ENCODE peak calls at places on chromosomes 5 and 9, in nine cellular contexts. One of them, this sample, is unnamed.

GRCh38 chr9:134226221-134226930 is 62.0 kb upstream of the RNU6ATAC start:
- DNase-seq in type B pancreatic cell: no peak
- DNase-seq in M059J: peak
- DNase-seq in AG09309: peak
- DNase-seq in HuH-7: peak
- DNase-seq in HS-27A: no peak
- DNase-seq in WTC11: no peak
- DNase-seq in LHCN-M2: peak
- DNase-seq in GM12865: no peak
- DNase-seq in this sample: no peak

GRCh38 chr9:114613087-114613486 is 2.0 kb downstream of the TMEM268 start:
- DNase-seq in AG09309: no peak
- DNase-seq in HuH-7: no peak
- DNase-seq in WTC11: no peak
- DNase-seq in GM12865: peak
- DNase-seq in HS-27A: no peak
- DNase-seq in LHCN-M2: no peak
- DNase-seq in type B pancreatic cell: no peak
- DNase-seq in M059J: no peak
- DNase-seq in this sample: no peak

GRCh38 chr9:22683393-22684075 is 236.9 kb downstream of the DMRTA1 start:
- DNase-seq in WTC11: no peak
- DNase-seq in HS-27A: no peak
- DNase-seq in HuH-7: no peak
- DNase-seq in AG09309: no peak
- DNase-seq in GM12865: no peak
- DNase-seq in M059J: peak
- DNase-seq in type B pancreatic cell: no peak
- DNase-seq in LHCN-M2: peak
- DNase-seq in this sample: no peak

GRCh38 chr9:4117835-4118610 is 181.8 kb downstream of the GLIS3 start:
- DNase-seq in type B pancreatic cell: no peak
- DNase-seq in HuH-7: no peak
- DNase-seq in WTC11: peak
- DNase-seq in M059J: no peak
- DNase-seq in LHCN-M2: no peak
- DNase-seq in GM12865: peak
- DNase-seq in HS-27A: no peak
- DNase-seq in AG09309: no peak
- DNase-seq in this sample: no peak

GRCh38 chr5:1239514-1240251 is 14.5 kb downstream of the SLC6A18 start:
- DNase-seq in LHCN-M2: no peak
- DNase-seq in HS-27A: no peak
- DNase-seq in AG09309: no peak
- DNase-seq in M059J: no peak
- DNase-seq in HuH-7: no peak
- DNase-seq in GM12865: no peak
- DNase-seq in WTC11: no peak
- DNase-seq in type B pancreatic cell: no peak
- DNase-seq in this sample: no peak

GRCh38 chr5:127671218-127671617 is 22.3 kb downstream of the CTXN3 start:
- DNase-seq in LHCN-M2: peak
- DNase-seq in GM12865: no peak
- DNase-seq in HS-27A: no peak
- DNase-seq in type B pancreatic cell: no peak
- DNase-seq in HuH-7: no peak
- DNase-seq in AG09309: no peak
- DNase-seq in M059J: peak
- DNase-seq in WTC11: no peak
- DNase-seq in this sample: no peak

GRCh38 chr5:77138981-77139380 is 51.9 kb upstream of the ZBED3 start:
- DNase-seq in GM12865: no peak
- DNase-seq in AG09309: no peak
- DNase-seq in type B pancreatic cell: no peak
- DNase-seq in M059J: no peak
- DNase-seq in HS-27A: no peak
- DNase-seq in HuH-7: no peak
- DNase-seq in WTC11: no peak
- DNase-seq in LHCN-M2: peak
- DNase-seq in this sample: peak

GRCh38 chr5:2848634-2849033 is 97.2 kb upstream of the IRX2 start:
- DNase-seq in WTC11: no peak
- DNase-seq in GM12865: no peak
- DNase-seq in HuH-7: no peak
- DNase-seq in type B pancreatic cell: no peak
- DNase-seq in HS-27A: no peak
- DNase-seq in LHCN-M2: no peak
- DNase-seq in M059J: no peak
- DNase-seq in AG09309: no peak
- DNase-seq in this sample: no peak

GRCh38 chr5:66848749-66849641 is 252.8 kb downstream of the MAST4 start:
- DNase-seq in GM12865: no peak
- DNase-seq in HS-27A: no peak
- DNase-seq in type B pancreatic cell: no peak
- DNase-seq in WTC11: no peak
- DNase-seq in AG09309: no peak
- DNase-seq in HuH-7: no peak
- DNase-seq in M059J: no peak
- DNase-seq in LHCN-M2: no peak
- DNase-seq in this sample: peak

GRCh38 chr5:119036101-119036762 is 34.7 kb upstream of the DMXL1 start:
- DNase-seq in LHCN-M2: peak
- DNase-seq in AG09309: peak
- DNase-seq in HuH-7: no peak
- DNase-seq in GM12865: no peak
- DNase-seq in WTC11: no peak
- DNase-seq in HS-27A: no peak
- DNase-seq in type B pancreatic cell: no peak
- DNase-seq in M059J: peak
- DNase-seq in this sample: no peak

GRCh38 chr5:55585266-55585610 is 50.5 kb upstream of the PLPP1 start:
- DNase-seq in type B pancreatic cell: no peak
- DNase-seq in HS-27A: no peak
- DNase-seq in HuH-7: no peak
- DNase-seq in M059J: no peak
- DNase-seq in AG09309: no peak
- DNase-seq in GM12865: no peak
- DNase-seq in LHCN-M2: no peak
- DNase-seq in WTC11: no peak
- DNase-seq in this sample: no peak

GRCh38 chr5:176817864-176818377 is 7.6 kb downstream of the UNC5A start:
- DNase-seq in AG09309: no peak
- DNase-seq in type B pancreatic cell: no peak
- DNase-seq in HS-27A: no peak
- DNase-seq in WTC11: peak
- DNase-seq in GM12865: no peak
- DNase-seq in HuH-7: peak
- DNase-seq in M059J: no peak
- DNase-seq in LHCN-M2: no peak
- DNase-seq in this sample: peak

GRCh38 chr5:128409401-128409800 is 128.6 kb downstream of the FBN2 start:
- DNase-seq in M059J: no peak
- DNase-seq in HS-27A: no peak
- DNase-seq in type B pancreatic cell: no peak
- DNase-seq in AG09309: no peak
- DNase-seq in GM12865: no peak
- DNase-seq in HuH-7: no peak
- DNase-seq in WTC11: no peak
- DNase-seq in LHCN-M2: no peak
- DNase-seq in this sample: peak

GRCh38 chr5:15014809-15015208 is 143.2 kb upstream of the ANKH start:
- DNase-seq in WTC11: no peak
- DNase-seq in HS-27A: no peak
- DNase-seq in LHCN-M2: no peak
- DNase-seq in M059J: no peak
- DNase-seq in AG09309: no peak
- DNase-seq in GM12865: no peak
- DNase-seq in HuH-7: no peak
- DNase-seq in type B pancreatic cell: no peak
- DNase-seq in this sample: peak

GRCh38 chr9:126052791-126053190 is 273.8 kb upstream of the MVB12B start:
- DNase-seq in LHCN-M2: no peak
- DNase-seq in type B pancreatic cell: no peak
- DNase-seq in HuH-7: no peak
- DNase-seq in WTC11: no peak
- DNase-seq in HS-27A: no peak
- DNase-seq in AG09309: no peak
- DNase-seq in GM12865: no peak
- DNase-seq in M059J: no peak
- DNase-seq in this sample: no peak

GRCh38 chr5:168366124-168366523 is 74.7 kb downstream of the WWC1 start:
- DNase-seq in GM12865: no peak
- DNase-seq in HS-27A: peak
- DNase-seq in WTC11: no peak
- DNase-seq in M059J: peak
- DNase-seq in LHCN-M2: peak
- DNase-seq in HuH-7: no peak
- DNase-seq in type B pancreatic cell: no peak
- DNase-seq in AG09309: peak
- DNase-seq in this sample: no peak

GRCh38 chr9:34986541-34987047 is 3.0 kb upstream of the DNAJB5 start:
- DNase-seq in HS-27A: no peak
- DNase-seq in HuH-7: no peak
- DNase-seq in type B pancreatic cell: no peak
- DNase-seq in LHCN-M2: no peak
- DNase-seq in M059J: peak
- DNase-seq in GM12865: peak
- DNase-seq in AG09309: no peak
- DNase-seq in WTC11: peak
- DNase-seq in this sample: no peak

GRCh38 chr9:113999256-114000062 is 78.6 kb downstream of the AMBP start:
- DNase-seq in WTC11: no peak
- DNase-seq in LHCN-M2: no peak
- DNase-seq in M059J: peak
- DNase-seq in type B pancreatic cell: peak
- DNase-seq in GM12865: no peak
- DNase-seq in AG09309: no peak
- DNase-seq in HS-27A: no peak
- DNase-seq in HuH-7: no peak
- DNase-seq in this sample: no peak

GRCh38 chr9:3534614-3535404 is 9.0 kb upstream of the RFX3 start:
- DNase-seq in WTC11: no peak
- DNase-seq in HS-27A: no peak
- DNase-seq in HuH-7: no peak
- DNase-seq in AG09309: no peak
- DNase-seq in type B pancreatic cell: no peak
- DNase-seq in M059J: no peak
- DNase-seq in GM12865: no peak
- DNase-seq in LHCN-M2: no peak
- DNase-seq in this sample: no peak

GRCh38 chr9:119986205-119986604 is 593.8 kb downstream of the CDK5RAP2 start:
- DNase-seq in M059J: no peak
- DNase-seq in HS-27A: no peak
- DNase-seq in type B pancreatic cell: no peak
- DNase-seq in LHCN-M2: no peak
- DNase-seq in AG09309: no peak
- DNase-seq in WTC11: no peak
- DNase-seq in HuH-7: no peak
- DNase-seq in GM12865: no peak
- DNase-seq in this sample: no peak

GRCh38 chr5:179817071-179817840 is 3.4 kb upstream of the SQSTM1 start:
- DNase-seq in HuH-7: no peak
- DNase-seq in type B pancreatic cell: no peak
- DNase-seq in WTC11: peak
- DNase-seq in M059J: no peak
- DNase-seq in GM12865: no peak
- DNase-seq in AG09309: no peak
- DNase-seq in HS-27A: no peak
- DNase-seq in LHCN-M2: no peak
- DNase-seq in this sample: no peak

GRCh38 chr9:78301466-78301865 is 4.5 kb downstream of the PSAT1 start:
- DNase-seq in LHCN-M2: no peak
- DNase-seq in AG09309: no peak
- DNase-seq in HS-27A: no peak
- DNase-seq in HuH-7: no peak
- DNase-seq in M059J: no peak
- DNase-seq in type B pancreatic cell: no peak
- DNase-seq in GM12865: no peak
- DNase-seq in WTC11: no peak
- DNase-seq in this sample: no peak

GRCh38 chr5:180130291-180130869 is 58.8 kb upstream of the RNF130 start:
- DNase-seq in AG09309: no peak
- DNase-seq in LHCN-M2: no peak
- DNase-seq in type B pancreatic cell: peak
- DNase-seq in HuH-7: no peak
- DNase-seq in HS-27A: no peak
- DNase-seq in WTC11: no peak
- DNase-seq in GM12865: no peak
- DNase-seq in M059J: no peak
- DNase-seq in this sample: no peak

GRCh38 chr5:179818746-179819295 is 1.9 kb upstream of the SQSTM1 start:
- DNase-seq in M059J: peak
- DNase-seq in AG09309: peak
- DNase-seq in HuH-7: peak
- DNase-seq in HS-27A: peak
- DNase-seq in WTC11: peak
- DNase-seq in GM12865: peak
- DNase-seq in LHCN-M2: peak
- DNase-seq in type B pancreatic cell: no peak
- DNase-seq in this sample: peak

This sample was measured in cardiac muscle cell.